ENCODE peak calls at places on chromosomes 5 and 9, in four cellular contexts. W, X, S and D are unnamed samples.

GRCh38 chr5:3035452-3035851 is 284.0 kb upstream of the IRX2 start:
- DNase-seq in S (no peak), W (no peak), X (no peak), D (no peak)

GRCh38 chr5:32436553-32437262 is 7.8 kb downstream of the ZFR start:
- DNase-seq in S (no peak), X (no peak), W (no peak), D (no peak)

GRCh38 chr9:122374885-122375420 is 4.1 kb downstream of the PTGS1 start:
- DNase-seq in S (peak), X (peak), W (no peak), D (peak)

GRCh38 chr9:137339045-137339444 is 37.0 kb upstream of the NRARP start:
- DNase-seq in X (no peak), W (no peak), S (no peak), D (no peak)

GRCh38 chr5:9046756-9047481 is 499.0 kb downstream of the SEMA5A start:
- DNase-seq in W (no peak), S (no peak), X (no peak), D (no peak)

GRCh38 chr5:142830241-142831018 is 60.3 kb downstream of the ARHGAP26 start:
- DNase-seq in S (no peak), X (no peak), W (no peak), D (no peak)

GRCh38 chr9:78001946-78002731 is 29.5 kb downstream of the GNAQ start:
- DNase-seq in W (peak), X (no peak), S (no peak), D (no peak)

GRCh38 chr9:72954431-72955420 is 1.9 kb upstream of the ALDH1A1 start:
- DNase-seq in S (no peak), W (no peak), X (no peak), D (no peak)

GRCh38 chr5:141960018-141960417 is 2.0 kb upstream of the PCDH12 start:
- DNase-seq in X (peak), W (peak), S (peak), D (no peak)

GRCh38 chr9:133819923-133820322 is 81.8 kb upstream of the SARDH start:
- DNase-seq in W (no peak), X (no peak), S (no peak), D (no peak)

GRCh38 chr9:97561501-97561900 is 60.0 kb downstream of the TMOD1 start:
- DNase-seq in S (no peak), W (no peak), X (no peak), D (no peak)

GRCh38 chr5:41522193-41522786 is 11.9 kb upstream of the PLCXD3 start:
- DNase-seq in W (no peak), X (no peak), S (no peak), D (no peak)

GRCh38 chr9:93216072-93216364 is 32.1 kb downstream of the WNK2 start:
- DNase-seq in S (no peak), X (no peak), W (no peak), D (no peak)

GRCh38 chr9:109604036-109604600 is 106.0 kb upstream of the PTPN3 start:
- DNase-seq in S (no peak), X (no peak), W (no peak), D (no peak)

GRCh38 chr5:76808142-76808691 is 10.6 kb upstream of the F2RL1 start:
- DNase-seq in X (peak), W (no peak), S (no peak), D (no peak)

GRCh38 chr9:13804532-13804931 is 509.4 kb downstream of the NFIB start:
- DNase-seq in W (no peak), X (no peak), S (no peak), D (no peak)

GRCh38 chr5:123700624-123701023 is 188.6 kb downstream of the CSNK1G3 start:
- DNase-seq in S (no peak), W (no peak), X (no peak), D (no peak)
- TF ChIP-seq ELF4 in S (no peak), W (no peak), X (no peak), D (no peak)

DNA sequence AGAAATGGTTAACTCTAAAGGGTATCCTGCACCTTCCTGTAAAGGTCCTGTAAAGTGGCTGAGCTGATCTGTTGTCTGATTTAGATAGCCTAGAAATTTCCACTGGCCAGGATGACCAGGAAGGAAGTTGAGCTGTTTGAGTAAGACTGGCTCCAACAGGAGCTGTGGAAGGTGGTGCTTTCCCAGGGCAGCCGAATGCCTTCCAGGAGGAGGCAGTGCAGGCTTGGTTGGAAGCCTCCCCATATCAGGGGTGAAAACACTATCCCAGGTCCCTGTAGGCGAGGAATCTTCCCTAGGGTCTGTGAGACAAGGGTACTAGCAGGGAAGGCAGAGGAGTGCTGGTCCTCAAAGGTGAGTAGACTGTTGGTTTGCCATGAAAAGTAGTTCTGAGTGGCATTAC is 98.4 kb downstream of the LIX1 start:
- DNase-seq in S (no peak), W (peak), X (peak), D (peak)
- TF ChIP-seq ELF4 in S (no peak), W (no peak), X (no peak), D (no peak)

GRCh38 chr5:87302061-87302460 is 34.4 kb downstream of the RASA1 start:
- DNase-seq in W (no peak), X (no peak), S (no peak), D (no peak)
- TF ChIP-seq ELF4 in W (no peak), X (no peak), S (no peak), D (no peak)

GRCh38 chr5:159179556-159180305 is 29.6 kb downstream of the RNF145 start:
- DNase-seq in W (no peak), X (no peak), S (no peak), D (no peak)
- TF ChIP-seq ELF4 in W (no peak), X (no peak), S (no peak), D (no peak)

GRCh38 chr5:123364443-123364842 is 58.8 kb downstream of the CEP120 start:
- DNase-seq in X (no peak), S (no peak), W (no peak), D (no peak)

GRCh38 chr5:123371575-123372179 is 51.5 kb downstream of the CEP120 start:
- DNase-seq in S (peak), X (peak), W (peak), D (peak)

GRCh38 chr5:123365163-123365562 is 58.0 kb downstream of the CEP120 start:
- DNase-seq in X (no peak), W (no peak), S (no peak), D (no peak)

GRCh38 chr5:123369371-123369968 is 53.7 kb downstream of the CEP120 start:
- DNase-seq in W (no peak), S (no peak), X (no peak), D (no peak)

GRCh38 chr5:123367739-123368138 is 55.5 kb downstream of the CEP120 start:
- DNase-seq in W (no peak), S (no peak), X (no peak), D (no peak)
- TF ChIP-seq ELF4 in W (no peak), S (no peak), X (no peak), D (no peak)

GRCh38 chr5:37665889-37666288 is 174.0 kb downstream of the GDNF start:
- DNase-seq in W (no peak), S (no peak), X (no peak), D (no peak)
- TF ChIP-seq ELF4 in W (no peak), S (no peak), X (no peak), D (no peak)